ENCODE peak calls at places on chromosomes 2 and 18, in nine cellular contexts. Q, A, K, S, G, D, J, Z and O are unnamed samples.

GRCh38 chr2:40579247-40579646 is 127.4 kb upstream of the SLC8A1 start:
- DNase-seq in Q (no peak), A (no peak), K (no peak), S (no peak), G (no peak), D (no peak), J (peak), Z (no peak), O (no peak)

GRCh38 chr2:207706936-207707860 is 4.2 kb upstream of the CCNYL1 start:
- DNase-seq in Q (peak), A (no peak), K (no peak), S (no peak), G (peak), D (no peak), J (no peak), Z (no peak), O (no peak)

GRCh38 chr2:162768646-162769045 is 69.9 kb downstream of the KCNH7 start:
- DNase-seq in Q (peak), A (peak), K (no peak), S (peak), G (peak), D (no peak), J (no peak), Z (no peak), O (no peak)

GRCh38 chr2:240595381-240596079 is 9.0 kb downstream of the CAPN10 start:
- DNase-seq in Q (peak), A (peak), K (no peak), S (peak), G (peak), D (peak), J (no peak), Z (peak), O (peak)

GRCh38 chr18:75500510-75500909 is 73.0 kb upstream of the SMIM21 start:
- DNase-seq in Q (no peak), A (no peak), K (no peak), S (no peak), G (no peak), D (no peak), J (no peak), Z (no peak), O (no peak)

GRCh38 chr2:30402441-30403182 is 44.4 kb upstream of the LCLAT1 start:
- DNase-seq in Q (no peak), A (no peak), K (no peak), S (no peak), G (no peak), D (no peak), J (no peak), Z (no peak), O (no peak)

GRCh38 chr2:128817171-128817570 is 498.5 kb upstream of the HS6ST1 start:
- DNase-seq in Q (peak), A (no peak), K (no peak), S (no peak), G (no peak), D (peak), J (no peak), Z (no peak), O (no peak)

GRCh38 chr18:69186162-69186561 is 214.5 kb upstream of the DOK6 start:
- DNase-seq in Q (peak), A (no peak), K (no peak), S (no peak), G (no peak), D (no peak), J (no peak), Z (no peak), O (no peak)

GRCh38 chr2:57119141-57119540 is 927.5 kb upstream of the VRK2 start:
- DNase-seq in Q (no peak), A (no peak), K (no peak), S (no peak), G (no peak), D (no peak), J (no peak), Z (no peak), O (no peak)

GRCh38 chr2:153944775-153945174 is 73.1 kb downstream of the GALNT13 start:
- DNase-seq in Q (no peak), A (no peak), K (no peak), S (no peak), G (no peak), D (no peak), J (no peak), Z (no peak), O (no peak)

GRCh38 chr18:58158008-58158407 is 114.0 kb downstream of the NEDD4L start:
- DNase-seq in Q (peak), A (no peak), K (no peak), S (no peak), G (no peak), D (no peak), J (no peak), Z (no peak), O (no peak)

GRCh38 chr2:48399828-48400552 is 130.0 kb upstream of the STON1 start:
- DNase-seq in Q (no peak), A (no peak), K (no peak), S (no peak), G (no peak), D (no peak), J (no peak), Z (no peak), O (no peak)